ENCODE peak calls at places on chromosomes 11 and 22, in six cellular contexts. V is NB4, N is GM04503, J is psoas muscle, L is EL, E is fibroblast of villous mesenchyme. A is an unnamed sample.

GRCh38 chr22:48423481-48423901 is 1404.2 kb downstream of the BRD1 start:
- DNase-seq in V (no peak), N (peak), J (no peak), L (peak), E (no peak), A (no peak)

GRCh38 chr11:6855971-6856542 is 6.8 kb upstream of the OR10A2 start:
- DNase-seq in V (no peak), N (no peak), J (no peak), L (peak), E (peak), A (no peak)

GRCh38 chr11:13958596-13958995 is 3.9 kb upstream of the SPON1 start:
- DNase-seq in V (no peak), N (no peak), J (no peak), L (no peak), E (no peak), A (no peak)

GRCh38 chr11:86041975-86042378 is 26.9 kb downstream of the PICALM start:
- DNase-seq in V (peak), N (peak), J (no peak), L (peak), E (peak), A (peak)

GRCh38 chr11:69704508-69705245 is 855 bp upstream of the FGF19 start:
- DNase-seq in V (no peak), N (no peak), J (no peak), L (peak), E (no peak), A (peak)

GRCh38 chr22:35900483-35901168 is 128.0 kb downstream of the RBFOX2 start:
- DNase-seq in V (peak), N (no peak), J (no peak), L (peak), E (peak), A (no peak)

GRCh38 chr11:101974255-101974654 is 57.9 kb upstream of the ANGPTL5 start:
- DNase-seq in V (no peak), N (no peak), J (no peak), L (peak), E (peak), A (no peak)

GRCh38 chr11:9169595-9170295 is 78.3 kb upstream of the SCUBE2 start:
- DNase-seq in V (peak), N (no peak), J (no peak), L (peak), E (peak), A (no peak)

GRCh38 chr11:70191495-70192140 is 11.5 kb upstream of the FADD start:
- DNase-seq in V (peak), N (no peak), J (peak), L (peak), E (peak), A (peak)

GRCh38 chr22:22612516-22612915 is 31.9 kb upstream of the GGTLC2 start:
- DNase-seq in V (no peak), N (no peak), J (no peak), L (no peak), E (no peak), A (no peak)

GRCh38 chr22:20783844-20784723 is 10.2 kb downstream of the SERPIND1 start:
- DNase-seq in V (peak), N (peak), J (no peak), L (peak), E (peak), A (peak)

GRCh38 chr22:30265851-30266444 is 703 bp downstream of the OSM start:
- DNase-seq in V (peak), N (no peak), J (no peak), L (no peak), E (no peak), A (no peak)

GRCh38 chr22:42301072-42301741 is 30.8 kb upstream of the TCF20 start:
- DNase-seq in V (no peak), N (no peak), J (no peak), L (no peak), E (no peak), A (no peak)

GRCh38 chr22:45226681-45227186 is 14.0 kb downstream of the KIAA0930 start:
- DNase-seq in V (peak), N (no peak), J (no peak), L (no peak), E (no peak), A (peak)

GRCh38 chr11:27228891-27229290 is 134.1 kb downstream of the CCDC34 start:
- DNase-seq in V (no peak), N (no peak), J (no peak), L (no peak), E (no peak), A (no peak)

GRCh38 chr22:16936625-16937024 is 71.4 kb downstream of the GAB4 start:
- DNase-seq in V (no peak), N (no peak), J (no peak), L (no peak), E (no peak), A (no peak)

GRCh38 chr22:48199667-48200066 is 1437.2 kb downstream of the TBC1D22A start:
- DNase-seq in V (no peak), N (no peak), J (no peak), L (no peak), E (no peak), A (no peak)

GRCh38 chr11:47270331-47271271 is 668 bp downstream of the MADD start:
- DNase-seq in V (peak), N (no peak), J (no peak), L (peak), E (peak), A (peak)

GRCh38 chr11:95892892-95893570 is 30.9 kb downstream of the MTMR2 start:
- DNase-seq in V (no peak), N (no peak), J (no peak), L (no peak), E (no peak), A (no peak)

A was measured in testis.